ENCODE peak calls at places on chromosomes 13 and 19, in nine cellular contexts. U is kidney; W is neural crest cell; Y is astrocyte of the spinal cord; S is G401; I is Daoy; N is activated effector memory CD4-positive, alpha-beta T cell treated with anti-CD3 and anti-CD28 coated beads, Interleukin-2, amount 50 U/mL, for 16 hours; K is frontal cortex; T is stimulated activated CD4-positive, alpha-beta T cell treated with anti-CD3 and anti-CD28 coated beads, Interleukin-1b, Interleukin-23, amount 100 ng/mL, for 24 hours. O is an unnamed sample.

GRCh38 chr19:49889038-49889686 is 7.5 kb downstream of the IL4I1 start:
- DNase-seq in Y (no peak), I (no peak), U (no peak), T (no peak), K (no peak), W (no peak), N (no peak), S (no peak), O (no peak)

GRCh38 chr19:13089139-13089856 is 13.4 kb downstream of the LYL1 start:
- DNase-seq in K (no peak), I (peak), U (no peak), S (peak), Y (no peak), T (no peak), N (no peak), W (no peak), O (no peak)

GRCh38 chr19:6100284-6100915 is 9.9 kb downstream of the RFX2 start:
- DNase-seq in T (no peak), N (peak), K (no peak), S (no peak), U (peak), Y (no peak), I (no peak), W (no peak), O (no peak)

GRCh38 chr13:90947976-90948375 is 399.5 kb upstream of the MIR17HG start:
- DNase-seq in I (no peak), S (no peak), Y (no peak), T (no peak), N (no peak), W (no peak), U (no peak), K (no peak), O (no peak)

GRCh38 chr19:10690351-10690781 is 10.9 kb upstream of the QTRT1 start:
- DNase-seq in Y (no peak), I (no peak), S (peak), W (no peak), K (no peak), T (no peak), U (peak), N (no peak), O (no peak)

GRCh38 chr19:13262450-13262849 is 112.2 kb downstream of the IER2 start:
- DNase-seq in N (no peak), S (peak), I (peak), Y (peak), T (no peak), W (no peak), U (no peak), K (peak), O (peak)

GRCh38 chr19:39843919-39844793 is 2.0 kb downstream of the FBL start:
- DNase-seq in T (no peak), S (peak), K (no peak), Y (peak), N (no peak), W (no peak), U (no peak), I (peak), O (peak)

GRCh38 chr19:33405491-33406461 is 32.3 kb downstream of the CEBPG start:
- DNase-seq in I (no peak), N (no peak), Y (no peak), T (no peak), S (no peak), W (no peak), U (peak), K (peak), O (no peak)

GRCh38 chr13:48527955-48528354 is 4.9 kb downstream of the RCBTB2 start:
- DNase-seq in W (no peak), I (no peak), U (no peak), S (no peak), Y (no peak), T (no peak), N (no peak), K (no peak), O (no peak)

O was measured in NCI-H2081.